ENCODE peak calls at places on chromosomes 5 and 9, in ten cellular contexts. Q is body of pancreas; B is endothelial cell of umbilical vein; K is naive thymus-derived CD4-positive, alpha-beta T cell; S is CD8-positive, alpha-beta T cell; Y is fibroblast of lung; W is right atrium auricular region; M is esophagus squamous epithelium; D is aorta; Z is CD8-positive, alpha-beta memory T cell. R is an unnamed sample. For H3K4me1, the result is how much of the 10 kb centered on the place peaks cover.

GRCh38 chr9:126885089-126885753 is 24.8 kb downstream of the ZBTB34 start:
- DNase-seq in D (no peak), M (no peak), K (no peak), B (peak), S (no peak), Y (no peak), Q (no peak), Z (no peak), W (no peak), R (no peak)

GRCh38 chr9:126670270-126670669 is 56.5 kb downstream of the LMX1B start:
- DNase-seq in Q (no peak), S (no peak), B (no peak), W (no peak), D (no peak), Z (no peak), K (no peak), Y (no peak), M (no peak), R (no peak)

GRCh38 chr5:55668356-55668755 is 43.8 kb downstream of the SLC38A9 start:
- DNase-seq in K (no peak), M (no peak), B (peak), D (no peak), S (no peak), Z (no peak), Q (no peak), W (no peak), Y (peak), R (no peak)

GRCh38 chr5:80453372-80453771 is 34.5 kb upstream of the FAM151B start:
- DNase-seq in Z (no peak), B (no peak), W (no peak), Y (no peak), K (no peak), S (no peak), M (no peak), D (no peak), Q (no peak), R (no peak)

GRCh38 chr5:60687927-60688720 is 11.8 kb downstream of the DEPDC1B start:
- DNase-seq in W (no peak), S (no peak), Z (no peak), M (no peak), Y (peak), Q (no peak), D (no peak), K (no peak), B (peak), R (peak)

GRCh38 chr5:111774525-111774924 is 17.5 kb upstream of the NREP start:
- DNase-seq in Z (no peak), D (peak), Y (peak), M (no peak), K (no peak), Q (no peak), S (no peak), W (no peak), B (peak), R (no peak)

GRCh38 chr9:18362901-18363685 is 110.9 kb upstream of the ADAMTSL1 start:
- DNase-seq in Z (no peak), D (no peak), Q (no peak), S (no peak), W (no peak), Y (peak), M (no peak), K (no peak), B (peak), R (no peak)

GRCh38 chr5:158100373-158100902 is 241.5 kb upstream of the CLINT1 start:
- DNase-seq in Y (peak), B (no peak), Z (no peak), W (no peak), D (no peak), Q (no peak), K (no peak), M (no peak), S (no peak), R (no peak)

GRCh38 chr9:136619742-136620440 is 42.8 kb upstream of the EGFL7 start:
- DNase-seq in Y (peak), K (no peak), B (no peak), Q (no peak), W (peak), S (no peak), M (no peak), D (peak), Z (no peak), R (no peak)

GRCh38 chr9:107685901-107686300 is 196.3 kb upstream of the KLF4 start:
- DNase-seq in K (no peak), Z (no peak), Y (peak), W (no peak), D (no peak), S (no peak), M (no peak), B (no peak), Q (no peak), R (no peak)

GRCh38 chr5:163861670-163862069 is 356.3 kb downstream of the MAT2B start:
- DNase-seq in M (no peak), S (no peak), K (no peak), W (no peak), D (no peak), B (peak), Z (no peak), Q (no peak), Y (no peak), R (no peak)

GRCh38 chr5:172531704-172532026 is 77.3 kb upstream of the SH3PXD2B start:
- DNase-seq in M (no peak), D (no peak), Y (no peak), Q (no peak), S (no peak), K (no peak), Z (no peak), W (no peak), B (no peak), R (no peak)

GRCh38 chr5:107959573-107960279 is 289.0 kb upstream of the EFNA5 start:
- DNase-seq in Z (no peak), D (no peak), B (no peak), Y (no peak), M (no peak), Q (no peak), W (no peak), K (no peak), S (no peak), R (no peak)

GRCh38 chr5:107958861-107959260 is 288.1 kb upstream of the EFNA5 start:
- DNase-seq in K (no peak), M (no peak), Y (no peak), Z (no peak), Q (no peak), D (no peak), S (no peak), W (no peak), B (no peak), R (peak)

GRCh38 chr5:107955321-107955720 is 284.6 kb upstream of the EFNA5 start:
- DNase-seq in W (no peak), D (no peak), M (no peak), B (no peak), K (no peak), Q (no peak), Y (no peak), Z (no peak), S (no peak), R (no peak)

GRCh38 chr5:107954254-107954653 is 283.5 kb upstream of the EFNA5 start:
- DNase-seq in W (no peak), M (no peak), Y (no peak), S (no peak), Z (no peak), B (no peak), D (no peak), Q (no peak), K (no peak), R (no peak)

GRCh38 chr5:107957023-107957422 is 286.3 kb upstream of the EFNA5 start:
- DNase-seq in Q (no peak), M (no peak), Y (no peak), W (no peak), B (no peak), S (no peak), Z (no peak), K (no peak), D (no peak), R (no peak)
- H3K4me1 ChIP-seq in Q (under half), M (under half), Y (under half), W (under half), B (under half), S (under half), Z (under half), K (under half), D (under half), R (under half)

GRCh38 chr9:84702469-84702868 is 32.9 kb downstream of the NTRK2 start:
- DNase-seq in B (no peak), Q (no peak), D (no peak), K (no peak), M (no peak), Z (no peak), W (no peak), S (no peak), Y (no peak), R (no peak)

GRCh38 chr9:84697042-84697441 is 27.5 kb downstream of the NTRK2 start:
- DNase-seq in Y (no peak), K (no peak), Q (no peak), M (no peak), Z (no peak), D (no peak), W (no peak), B (no peak), S (no peak), R (no peak)

GRCh38 chr9:84697494-84698114 is 28.1 kb downstream of the NTRK2 start:
- DNase-seq in D (peak), Q (peak), M (no peak), S (no peak), B (peak), Y (peak), W (no peak), Z (no peak), K (peak), R (no peak)

GRCh38 chr9:84701801-84702200 is 32.3 kb downstream of the NTRK2 start:
- DNase-seq in S (no peak), Y (no peak), B (no peak), Z (no peak), D (no peak), W (no peak), M (no peak), K (no peak), Q (no peak), R (no peak)

GRCh38 chr9:84699897-84700395 is 30.4 kb downstream of the NTRK2 start:
- DNase-seq in K (no peak), D (no peak), M (no peak), S (no peak), B (no peak), Q (no peak), Z (no peak), Y (peak), W (no peak), R (no peak)
- H3K27ac ChIP-seq in K (no peak), D (no peak), M (no peak), S (no peak), B (no peak), Q (no peak), Z (no peak), Y (no peak), W (no peak), R (no peak)

GRCh38 chr5:65144136-65144871 is 337.4 kb downstream of the ADAMTS6 start:
- DNase-seq in D (no peak), Z (no peak), W (no peak), M (no peak), B (no peak), K (no peak), S (no peak), Y (no peak), Q (no peak), R (no peak)

GRCh38 chr5:65142007-65142406 is 339.7 kb downstream of the ADAMTS6 start:
- DNase-seq in S (no peak), D (no peak), Y (no peak), M (no peak), W (no peak), B (no peak), K (no peak), Z (no peak), Q (no peak), R (no peak)

GRCh38 chr5:65137631-65138030 is 344.1 kb downstream of the ADAMTS6 start:
- DNase-seq in Y (no peak), D (no peak), B (peak), W (no peak), Q (no peak), M (no peak), K (no peak), Z (no peak), S (no peak), R (no peak)

GRCh38 chr5:65141487-65141886 is 340.2 kb downstream of the ADAMTS6 start:
- DNase-seq in Z (no peak), K (no peak), D (no peak), S (no peak), Q (no peak), M (no peak), W (no peak), B (peak), Y (peak), R (no peak)

DNA sequence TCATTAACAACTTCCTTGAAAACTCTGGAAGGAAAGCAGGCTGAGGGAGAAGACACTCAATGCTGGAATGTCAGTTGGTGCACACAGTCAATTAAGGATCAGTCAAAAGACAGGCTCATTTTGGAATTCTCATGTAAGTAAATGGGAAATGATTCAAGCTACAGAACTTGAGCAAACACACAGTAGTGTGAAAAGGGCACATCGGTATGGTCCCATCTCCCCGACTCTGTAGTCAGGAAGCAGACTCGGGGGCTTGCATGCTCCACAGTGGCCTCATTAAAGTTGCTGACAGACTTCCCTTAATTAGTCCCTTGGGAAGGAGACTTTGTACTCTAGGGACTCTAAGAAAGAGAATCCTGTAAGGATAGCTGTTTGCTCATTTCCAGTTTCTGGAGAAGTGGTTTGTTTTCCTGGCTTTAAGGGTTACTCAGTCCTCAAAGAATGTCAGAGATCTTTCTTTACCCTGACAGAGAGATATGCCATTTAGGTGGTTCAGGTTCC is 339.2 kb downstream of the ADAMTS6 start:
- DNase-seq in Z (no peak), Y (peak), M (no peak), W (no peak), K (no peak), B (peak), D (no peak), S (no peak), Q (no peak), R (no peak)
- H3K4me3 ChIP-seq in Z (no peak), Y (no peak), M (no peak), W (no peak), K (no peak), B (no peak), D (no peak), S (no peak), Q (no peak), R (no peak)

GRCh38 chr5:150411245-150411979 is 1.3 kb downstream of the CD74 start:
- DNase-seq in W (no peak), M (no peak), Y (no peak), K (peak), B (no peak), Q (no peak), Z (peak), S (peak), D (peak), R (peak)
- H3K4me1 ChIP-seq in W (under half), M (under half), Y (under half), K (under half), B (under half), Q (under half), Z (under half), S (under half), D (under half), R (half or more)

GRCh38 chr5:14260637-14261036 is 117.5 kb downstream of the TRIO start:
- DNase-seq in B (no peak), W (no peak), D (no peak), Q (no peak), S (no peak), Z (no peak), K (no peak), Y (no peak), M (no peak), R (no peak)
- H3K27ac ChIP-seq in B (no peak), W (no peak), D (no peak), Q (no peak), S (no peak), Z (no peak), K (no peak), Y (no peak), M (no peak), R (no peak)

GRCh38 chr5:33438996-33439395 is 1.8 kb upstream of the TARS1 start:
- DNase-seq in Y (no peak), W (no peak), Q (no peak), S (no peak), D (no peak), M (no peak), B (no peak), K (no peak), Z (no peak), R (no peak)
- H3K4me3 ChIP-seq in Y (peak), W (no peak), Q (no peak), S (no peak), D (no peak), M (no peak), B (no peak), K (no peak), Z (peak), R (peak)

GRCh38 chr5:34536699-34537098 is 119.4 kb upstream of the RAI14 start:
- DNase-seq in Z (no peak), Y (no peak), D (no peak), Q (no peak), S (no peak), B (no peak), K (no peak), M (no peak), W (no peak), R (no peak)
- H3K4me1 ChIP-seq in Z (under half), Y (under half), D (under half), Q (under half), S (under half), B (under half), K (under half), M (under half), W (under half), R (under half)